ENCODE peak calls at places on chromosome 10, in six cellular contexts. J is NCI-H2227 treated with DMSO at 0.1 percent for 48 hours; T is Calu3; R is GM12891; K is stimulated activated CD4-positive, alpha-beta T cell treated with anti-CD3 and anti-CD28 coated beads, Interleukin-1b, Interleukin-23, amount 100 ng/mL, for 4 hours; F is HuH-7. I is an unnamed sample.
A peak's percentile ranks its signal among the peaks of the same experiment; 100 is the strongest.

GRCh38 chr10:97117372-97117771 is 68.4 kb downstream of the SLIT1 start:
- DNase-seq in J (no peak), K (no peak), T (peak; percentile 30), F (peak; percentile 28), R (no peak), I (no peak)

GRCh38 chr10:110286841-110287240 is 17.9 kb downstream of the SMNDC1 start:
- DNase-seq in J (no peak), R (no peak), F (no peak), T (no peak), K (no peak), I (no peak)

GRCh38 chr10:71419002-71419540 is 22.4 kb downstream of the CDH23 start:
- DNase-seq in R (no peak), F (no peak), K (no peak), T (no peak), J (no peak), I (no peak)

GRCh38 chr10:35876248-35876647 is 234.2 kb upstream of the FZD8 start:
- DNase-seq in F (no peak), J (no peak), R (no peak), K (no peak), T (no peak), I (no peak)

GRCh38 chr10:43128958-43129706 is 9.1 kb upstream of the CSGALNACT2 start:
- DNase-seq in T (no peak), R (no peak), J (no peak), F (no peak), K (no peak), I (no peak)

GRCh38 chr10:70918851-70919530 is 30.6 kb upstream of the PCBD1 start:
- DNase-seq in K (no peak), J (peak; percentile 1), R (no peak), F (no peak), T (no peak), I (peak; percentile 48)

GRCh38 chr10:129851941-129852650 is 112.0 kb downstream of the EBF3 start:
- DNase-seq in R (no peak), T (no peak), K (no peak), J (no peak), F (no peak), I (no peak)

GRCh38 chr10:62005687-62006086 is 104.2 kb downstream of the ARID5B start:
- DNase-seq in R (no peak), K (no peak), J (no peak), T (no peak), F (no peak), I (no peak)

GRCh38 chr10:94546058-94546595 is 539 bp downstream of the HELLS start:
- DNase-seq in T (no peak), K (no peak), F (peak; percentile 17), R (no peak), J (peak; percentile 27), I (no peak)

GRCh38 chr10:132363921-132364593 is 32.1 kb downstream of the LRRC27 start:
- DNase-seq in F (peak; percentile 51), K (no peak), J (no peak), T (no peak), R (no peak), I (peak; percentile 27)

GRCh38 chr10:112792487-112793196 is 157.4 kb upstream of the TCF7L2 start:
- DNase-seq in F (no peak), K (no peak), J (no peak), T (no peak), R (no peak), I (peak; percentile 68)

I was measured in Right ventricle myocardium inferior.